ENCODE peak calls at places on chromosomes 16 and 17, in eight cellular contexts. R is activated T-cell treated with anti-CD3 and anti-CD28 coated beads, Interleukin-2, amount 50 U/mL, for 4 hours; F is natural killer cell; L is stimulated activated naive B cell treated with anti-CD40 and anti-IgM and Interleukin-4, amounts not matched to agents 10 μg/mL and 1 μg/mL and 100 μg/mL, for 72 hours; X is heart right ventricle; Z is activated B cell treated with CpG ODN at 0.5 μM for 24 hours; N is gastroesophageal sphincter; D is GM12878. G is an unnamed sample.

GRCh38 chr16:46808997-46809396 is 22.0 kb downstream of the C16orf87 start:
- ATAC-seq in L (peak), Z (peak), X (no peak), D (peak), N (no peak), R (no peak), F (no peak), G (no peak)

GRCh38 chr16:68902376-68903345 is 59.3 kb downstream of the TANGO6 start:
- ATAC-seq in D (peak), Z (no peak), X (peak), N (peak), R (no peak), F (no peak), L (no peak), G (no peak)

GRCh38 chr16:19410435-19411153 is 7.1 kb upstream of the TMC5 start:
- ATAC-seq in N (no peak), F (no peak), Z (peak), X (no peak), R (peak), L (peak), D (peak), G (no peak)

GRCh38 chr16:19089410-19089955 is 22.1 kb downstream of the COQ7 start:
- ATAC-seq in D (no peak), X (no peak), L (no peak), N (no peak), R (no peak), F (no peak), Z (no peak), G (no peak)

GRCh38 chr17:83133302-83134121 is 54.1 kb downstream of the METRNL start:
- ATAC-seq in R (no peak), N (no peak), Z (no peak), F (no peak), D (no peak), L (no peak), X (peak), G (no peak)

GRCh38 chr17:37089998-37090397 is 141.2 kb downstream of the AATF start:
- ATAC-seq in N (no peak), L (peak), F (peak), D (peak), R (peak), Z (no peak), X (peak), G (peak)

GRCh38 chr16:23124315-23124714 is 24.9 kb downstream of the USP31 start:
- ATAC-seq in Z (no peak), F (no peak), L (no peak), N (peak), R (peak), X (peak), D (no peak), G (no peak)

GRCh38 chr16:90044111-90044551 is 24.9 kb upstream of the DBNDD1 start:
- ATAC-seq in D (no peak), X (no peak), R (no peak), F (no peak), L (no peak), N (no peak), Z (no peak), G (no peak)

GRCh38 chr17:66386789-66387351 is 84.5 kb downstream of the PRKCA start:
- ATAC-seq in L (no peak), N (no peak), F (no peak), R (no peak), X (no peak), D (no peak), Z (no peak), G (no peak)

GRCh38 chr17:80364091-80364691 is 50.8 kb upstream of the ENDOV start:
- ATAC-seq in F (no peak), D (no peak), L (no peak), N (no peak), Z (no peak), R (peak), X (peak), G (peak)

GRCh38 chr16:67499159-67499558 is 15.8 kb upstream of the AGRP start:
- ATAC-seq in N (peak), R (no peak), F (no peak), Z (no peak), X (peak), D (no peak), L (no peak), G (no peak)

GRCh38 chr17:78081551-78081950 is 47.0 kb downstream of the TMC6 start:
- ATAC-seq in F (no peak), D (no peak), Z (no peak), N (no peak), L (no peak), R (no peak), X (peak), G (no peak)

GRCh38 chr16:24996301-24996700 is 18.9 kb downstream of the ARHGAP17 start:
- ATAC-seq in L (peak), X (no peak), R (no peak), Z (peak), F (no peak), D (peak), N (no peak), G (no peak)

GRCh38 chr17:21210411-21211076 is 3.4 kb downstream of the TMEM11 start:
- ATAC-seq in Z (no peak), D (no peak), X (no peak), F (no peak), L (no peak), N (no peak), R (no peak), G (no peak)

GRCh38 chr17:17966399-17966798 is 5.8 kb downstream of the TOM1L2 start:
- ATAC-seq in X (no peak), N (no peak), D (peak), R (peak), F (no peak), Z (no peak), L (no peak), G (peak)

GRCh38 chr16:85949787-85950186 is 50.8 kb downstream of the IRF8 start:
- ATAC-seq in Z (no peak), L (no peak), D (no peak), X (no peak), N (no peak), F (no peak), R (no peak), G (no peak)

GRCh38 chr16:83727751-83728352 is 79.9 kb upstream of the HSBP1 start:
- ATAC-seq in F (no peak), R (no peak), Z (no peak), D (no peak), N (no peak), L (no peak), X (no peak), G (no peak)

GRCh38 chr17:74433421-74434121 is 1.7 kb downstream of the GPRC5C start:
- ATAC-seq in D (no peak), F (no peak), N (no peak), X (no peak), L (no peak), Z (no peak), R (no peak), G (no peak)

GRCh38 chr17:28397687-28398279 is 8.2 kb downstream of the SLC46A1 start:
- ATAC-seq in X (peak), L (no peak), Z (no peak), R (no peak), N (no peak), D (no peak), F (no peak), G (no peak)

GRCh38 chr16:1048442-1049112 is 24.0 kb upstream of the SSTR5 start:
- ATAC-seq in R (peak), N (peak), D (no peak), X (peak), F (no peak), Z (no peak), L (peak), G (no peak)

GRCh38 chr16:90050969-90051368 is 26.2 kb downstream of the PRDM7 start:
- ATAC-seq in X (no peak), Z (no peak), N (no peak), F (no peak), D (no peak), L (no peak), R (no peak), G (no peak)

GRCh38 chr17:30218689-30219266 is 16.7 kb downstream of the SLC6A4 start:
- ATAC-seq in L (no peak), N (no peak), X (no peak), F (no peak), D (peak), Z (no peak), R (no peak), G (no peak)

GRCh38 chr17:1232786-1233185 is 37.5 kb upstream of the BHLHA9 start:
- ATAC-seq in F (no peak), R (no peak), L (no peak), N (no peak), D (no peak), Z (no peak), X (no peak), G (no peak)